ENCODE peak calls at places on chromosome 14, in nine cellular contexts. O, C, J, H, R, E, F, G and K are unnamed samples.

GRCh38 chr14:56423591-56423991 is 156.0 kb upstream of the TMEM260 start:
- DNase-seq in C (peak; percentile 10), G (no peak), H (no peak), J (no peak), O (no peak), E (no peak), F (peak; percentile 41), R (no peak), K (no peak)

GRCh38 chr14:73744874-73745529 is 30.8 kb upstream of the PNMA1 start:
- DNase-seq in F (no peak), J (peak; percentile 91), O (no peak), E (no peak), R (no peak), C (no peak), H (peak; percentile 57), G (peak; percentile 90), K (peak; percentile 76)

GRCh38 chr14:31934767-31935266 is 142.3 kb upstream of the ARHGAP5 start:
- DNase-seq in J (peak; percentile 61), E (peak; percentile 33), C (peak; percentile 35), F (peak; percentile 48), G (peak; percentile 73), H (peak; percentile 58), O (no peak), R (peak; percentile 10), K (peak; percentile 67)

GRCh38 chr14:50530358-50530757 is 2.0 kb downstream of the MAP4K5 start:
- DNase-seq in O (no peak), H (no peak), J (peak; percentile 81), F (peak; percentile 62), R (no peak), G (no peak), E (no peak), C (no peak), K (peak; percentile 74)

GRCh38 chr14:94648801-94649200 is 36.6 kb downstream of the SERPINA3 start:
- DNase-seq in J (no peak), F (no peak), G (no peak), E (no peak), H (no peak), C (no peak), O (no peak), R (no peak), K (no peak)

GRCh38 chr14:97246648-97247047 is 449.5 kb downstream of the VRK1 start:
- DNase-seq in J (no peak), O (no peak), F (no peak), E (no peak), H (no peak), G (no peak), C (no peak), R (no peak), K (no peak)

GRCh38 chr14:69012251-69012953 is 33.3 kb upstream of the ACTN1 start:
- DNase-seq in J (no peak), R (no peak), O (no peak), C (no peak), H (no peak), E (no peak), F (no peak), G (no peak), K (peak; percentile 8)

GRCh38 chr14:95984206-95984605 is 55.0 kb upstream of the C14orf132 start:
- DNase-seq in G (no peak), H (no peak), F (no peak), J (no peak), R (no peak), C (no peak), E (no peak), O (no peak), K (no peak)

GRCh38 chr14:45198551-45198950 is 54.5 kb downstream of the MIS18BP1 start:
- DNase-seq in J (peak; percentile 27), R (no peak), O (no peak), F (peak; percentile 95), E (no peak), G (no peak), H (no peak), C (no peak), K (peak; percentile 72)

GRCh38 chr14:25943329-25943728 is 654.5 kb downstream of the NOVA1 start:
- DNase-seq in E (no peak), H (no peak), O (no peak), F (no peak), R (no peak), G (no peak), J (no peak), C (no peak), K (no peak)

GRCh38 chr14:104805326-104805678 is 4.4 kb downstream of the ZBTB42 start:
- DNase-seq in R (no peak), E (peak; percentile 36), F (peak; percentile 73), H (peak; percentile 48), C (peak; percentile 85), G (no peak), J (peak; percentile 77), O (no peak), K (peak; percentile 46)

GRCh38 chr14:76314521-76314951 is 61.4 kb upstream of the ESRRB start:
- DNase-seq in R (no peak), E (no peak), O (peak; percentile 32), H (no peak), F (no peak), G (no peak), C (no peak), J (no peak), K (no peak)

GRCh38 chr14:92553456-92553855 is 39.9 kb downstream of the RIN3 start:
- DNase-seq in J (no peak), H (no peak), G (no peak), O (no peak), C (no peak), F (peak; percentile 70), E (no peak), R (peak; percentile 59), K (no peak)

GRCh38 chr14:56659361-56659760 is 79.8 kb downstream of the TMEM260 start:
- DNase-seq in O (no peak), J (no peak), E (no peak), G (no peak), R (no peak), C (no peak), H (no peak), F (no peak), K (no peak)

GRCh38 chr14:87617079-87617478 is 375.9 kb downstream of the GALC start:
- DNase-seq in O (no peak), F (no peak), G (no peak), C (no peak), R (no peak), H (no peak), E (no peak), J (no peak), K (no peak)

GRCh38 chr14:104768437-104769323 is 15.7 kb downstream of the SIVA1 start:
- DNase-seq in G (peak; percentile 95), C (peak; percentile 71), O (peak; percentile 94), E (peak; percentile 94), F (peak; percentile 29), R (peak; percentile 87), H (peak; percentile 51), J (peak; percentile 85), K (peak; percentile 52)

GRCh38 chr14:51457858-51458562 is 193.7 kb upstream of the FRMD6 start:
- DNase-seq in E (no peak), R (no peak), H (no peak), O (no peak), J (peak; percentile 41), C (no peak), F (no peak), G (no peak), K (no peak)

GRCh38 chr14:105196228-105196960 is 15.3 kb upstream of the NUDT14 start:
- DNase-seq in O (no peak), J (no peak), G (no peak), R (no peak), H (no peak), F (no peak), E (no peak), C (no peak), K (no peak)

GRCh38 chr14:65210118-65210826 is 108.0 kb upstream of the MAX start:
- DNase-seq in O (no peak), F (peak; percentile 52), J (peak; percentile 41), H (no peak), G (no peak), E (no peak), C (peak; percentile 24), R (peak; percentile 83), K (no peak)

GRCh38 chr14:30842431-30842830 is 31.9 kb upstream of the COCH start:
- DNase-seq in J (no peak), E (no peak), G (no peak), F (no peak), O (no peak), H (no peak), R (no peak), C (no peak), K (no peak)

GRCh38 chr14:63282997-63283396 is 35.7 kb downstream of the GPHB5 start:
- DNase-seq in E (no peak), R (peak; percentile 78), G (no peak), O (no peak), J (no peak), F (no peak), C (no peak), H (no peak), K (no peak)

DNA sequence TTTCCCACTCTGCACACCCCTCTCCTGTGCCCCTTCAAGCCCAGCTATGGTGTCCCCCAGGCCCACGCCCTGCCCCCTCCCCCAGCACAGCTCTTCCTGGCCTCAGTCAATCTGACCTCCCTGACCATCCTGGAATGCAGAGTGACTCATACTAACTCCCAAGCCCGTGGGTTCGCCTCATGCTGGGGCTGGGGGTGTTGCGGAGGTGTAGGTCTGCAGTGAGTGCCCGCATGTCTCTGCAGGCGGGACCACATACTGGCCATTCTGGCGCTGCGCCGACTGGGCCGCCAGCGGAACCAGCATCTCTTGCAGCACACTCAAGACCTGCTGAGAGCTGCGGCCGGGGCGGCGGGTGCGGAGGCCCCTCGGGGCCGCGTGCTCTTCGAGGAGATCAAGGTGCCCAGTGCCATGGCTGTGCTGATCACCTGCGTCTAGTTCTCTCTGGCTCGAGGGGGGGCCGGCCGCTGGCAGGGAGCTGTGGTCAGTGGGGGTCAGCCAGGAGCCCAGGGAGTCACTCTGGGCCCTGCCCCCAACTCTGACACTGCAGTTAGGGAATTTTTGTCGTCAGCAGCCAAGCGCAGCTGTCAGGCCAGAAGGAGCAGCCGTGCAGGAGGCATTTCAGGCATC is 13.4 kb upstream of the TNFAIP2 start:
- DNase-seq in R (no peak), J (peak; percentile 70), F (peak; percentile 76), G (no peak), H (peak; percentile 50), E (no peak), O (no peak), C (peak; percentile 52), K (no peak)
- H3K4me3 ChIP-seq in R (no peak overlapping the region), J (peak overlapping the region; percentile 46), F (peak overlapping the region; percentile 39), G (no peak overlapping the region), H (peak overlapping the region; percentile 24), E (peak overlapping the region; percentile 6), O (no peak overlapping the region), C (no peak overlapping the region), K (no peak overlapping the region)

GRCh38 chr14:49206832-49207231 is 379.3 kb downstream of the RPS29 start:
- DNase-seq in J (no peak), C (no peak), H (no peak), O (no peak), F (no peak), E (no peak), G (no peak), R (no peak), K (no peak)
- TF ChIP-seq CTCF in J (no peak), C (no peak), H (no peak), O (no peak), F (no peak), E (no peak), G (no peak), R (no peak), K (no peak)

GRCh38 chr14:54652188-54652889 is 85.4 kb downstream of the SAMD4A start:
- DNase-seq in R (no peak), G (peak; percentile 44), J (peak; percentile 100), C (peak; percentile 98), H (peak; percentile 86), E (no peak), F (peak; percentile 100), O (peak; percentile 93), K (peak; percentile 96)
- H3K4me3 ChIP-seq in R (no peak overlapping the region), G (no peak overlapping the region), J (peak overlapping the region; percentile 45), C (peak overlapping the region; percentile 51), H (peak overlapping the region; percentile 23), E (peak overlapping the region; percentile 45), F (peak overlapping the region; percentile 51), O (peak overlapping the region; percentile 27), K (no peak overlapping the region)

GRCh38 chr14:53285806-53286205 is 132.7 kb upstream of the DDHD1 start:
- DNase-seq in C (no peak), O (no peak), F (no peak), R (no peak), E (no peak), G (no peak), J (peak; percentile 44), H (no peak), K (no peak)
- TF ChIP-seq CTCF in C (no peak), O (no peak), F (no peak), R (no peak), E (no peak), G (no peak), J (no peak), H (no peak), K (no peak)